ENCODE peak calls at places on chromosomes 12 and 14, in four cellular contexts. O is RWPE2, J is prostate gland, M is upper lobe of right lung. S is an unnamed sample.

GRCh38 chr12:76449572-76449971 is 101.4 kb upstream of the BBS10 start:
- DNase-seq in J (no peak), M (no peak), O (no peak), S (no peak)

GRCh38 chr12:1355396-1355795 is 239.0 kb downstream of the FBXL14 start:
- DNase-seq in M (no peak), J (no peak), O (no peak), S (no peak)

GRCh38 chr14:103628684-103629502 is at the start of gene KLC1:
- DNase-seq in M (peak; percentile 93), O (peak; percentile 83), J (peak; percentile 80), S (peak; percentile 89)

GRCh38 chr12:95446511-95446910 is 27.4 kb upstream of the METAP2 start:
- DNase-seq in O (no peak), M (peak; percentile 74), J (no peak), S (no peak)

GRCh38 chr12:26195250-26195640 is at the start of gene SSPN:
- DNase-seq in M (peak; percentile 80), O (no peak), J (peak; percentile 34), S (no peak)

GRCh38 chr12:58491296-58491695 is 429.0 kb downstream of the LRIG3 start:
- DNase-seq in J (no peak), O (no peak), M (no peak), S (no peak)

GRCh38 chr12:89709994-89710872 is 1.6 kb upstream of the ATP2B1 start:
- DNase-seq in J (peak; percentile 40), M (peak; percentile 86), O (peak; percentile 70), S (no peak)

GRCh38 chr12:3289702-3290101 is 201.3 kb upstream of the PRMT8 start:
- DNase-seq in O (no peak), M (no peak), J (no peak), S (no peak)

GRCh38 chr14:39265032-39265431 is 31.3 kb downstream of the MIA2 start:
- DNase-seq in M (no peak), J (no peak), O (no peak), S (no peak)

GRCh38 chr14:98946995-98947394 is 325.0 kb downstream of the BCL11B start:
- DNase-seq in M (no peak), J (peak; percentile 29), O (peak; percentile 34), S (no peak)

GRCh38 chr12:64618953-64619590 is 8.8 kb downstream of the RASSF3 start:
- DNase-seq in J (no peak), M (no peak), O (no peak), S (no peak)

GRCh38 chr12:47079894-47080724 is at the start of gene AMIGO2:
- DNase-seq in M (peak; percentile 80), J (peak; percentile 33), O (peak; percentile 73), S (peak; percentile 20)

GRCh38 chr12:89225401-89225800 is 126.9 kb downstream of the DUSP6 start:
- DNase-seq in M (peak; percentile 69), J (no peak), O (peak; percentile 74), S (peak; percentile 61)

GRCh38 chr12:64582111-64582510 is 28.2 kb upstream of the RASSF3 start:
- DNase-seq in J (peak; percentile 10), M (no peak), O (no peak), S (no peak)

GRCh38 chr12:92002195-92002649 is 143.4 kb downstream of the BTG1 start:
- DNase-seq in O (no peak), J (no peak), M (no peak), S (no peak)

GRCh38 chr12:54683388-54683787 is 35.2 kb upstream of the DCD start:
- DNase-seq in O (no peak), J (no peak), M (no peak), S (no peak)

GRCh38 chr14:70893842-70894237 is 13.4 kb upstream of the PCNX1 start:
- DNase-seq in J (no peak), O (no peak), M (no peak), S (no peak)

GRCh38 chr12:1801285-1801975 is 18.9 kb upstream of the LRTM2 start:
- DNase-seq in M (peak; percentile 38), O (peak; percentile 49), J (no peak), S (no peak)

GRCh38 chr12:100897240-100897639 is 102.7 kb downstream of the ANO4 start:
- DNase-seq in M (no peak), O (no peak), J (no peak), S (no peak)

GRCh38 chr14:95527392-95528002 is 7.4 kb upstream of the GLRX5 start:
- DNase-seq in J (no peak), M (no peak), O (no peak), S (no peak)

GRCh38 chr12:113246478-113247122 is 25.3 kb downstream of the TPCN1 start:
- DNase-seq in J (peak; percentile 67), M (no peak), O (no peak), S (no peak)

GRCh38 chr14:24389266-24389855 is 9.4 kb upstream of the NYNRIN start:
- DNase-seq in M (no peak), O (no peak), J (no peak), S (no peak)

GRCh38 chr12:116104167-116104750 is 173.2 kb downstream of the MED13L start:
- DNase-seq in M (no peak), O (no peak), J (no peak), S (no peak)

GRCh38 chr12:57766464-57767311 is at the start of gene CYP27B1:
- DNase-seq in O (peak; percentile 85), J (no peak), M (peak; percentile 77), S (no peak)

GRCh38 chr14:102806447-102806846 is 29.2 kb downstream of the TRAF3 start:
- DNase-seq in J (no peak), M (no peak), O (no peak), S (no peak)

GRCh38 chr12:122003646-122004611 is 17.8 kb upstream of the BCL7A start:
- DNase-seq in M (no peak), O (no peak), J (no peak), S (no peak)

GRCh38 chr12:96020314-96021003 is 14.9 kb downstream of the LTA4H start:
- DNase-seq in O (no peak), M (no peak), J (no peak), S (no peak)

GRCh38 chr12:66627988-66628317 is 50.9 kb downstream of the GRIP1 start:
- DNase-seq in M (no peak), J (no peak), O (no peak), S (no peak)

GRCh38 chr12:750356-751191 is 1.8 kb upstream of the WNK1 start:
- DNase-seq in M (no peak), O (no peak), J (no peak), S (no peak)

GRCh38 chr12:119302334-119303132 is 32.0 kb upstream of the CCDC60 start:
- DNase-seq in M (no peak), J (no peak), O (no peak), S (no peak)
- H3K27ac ChIP-seq in M (no peak overlapping the region), J (no peak overlapping the region), O (no peak overlapping the region), S (no peak overlapping the region)

GRCh38 chr12:62522984-62523383 is 56.4 kb downstream of the MON2 start:
- DNase-seq in M (no peak), J (no peak), O (no peak), S (no peak)
- TF ChIP-seq CTCF in M (no peak), J (no peak), O (peak; percentile 14), S (no peak)

DNA sequence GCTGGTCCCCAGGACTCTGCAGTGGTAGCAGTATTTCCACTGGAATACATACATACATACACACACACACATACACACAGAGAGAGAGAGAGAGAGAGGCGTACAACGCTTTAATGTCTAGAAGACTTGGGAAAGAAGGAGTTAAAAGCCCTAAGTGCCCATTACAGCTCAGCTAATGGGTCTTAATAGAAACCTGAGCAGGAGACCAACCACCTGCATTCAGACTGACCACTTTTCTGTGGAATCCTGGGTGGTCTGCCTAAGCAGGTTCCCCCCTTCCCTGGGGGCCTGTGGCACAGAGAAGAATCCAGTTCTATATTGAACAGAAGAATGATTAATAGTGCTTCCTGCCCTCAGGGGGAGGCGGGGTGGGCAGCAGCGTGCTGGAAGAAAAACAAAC is 312.4 kb upstream of the PRKD1 start:
- DNase-seq in O (no peak), M (no peak), J (no peak), S (no peak)
- H3K27ac ChIP-seq in O (no peak overlapping the region), M (no peak overlapping the region), J (no peak overlapping the region), S (no peak overlapping the region)

GRCh38 chr12:6056406-6057211 is 67.9 kb downstream of the VWF start:
- DNase-seq in O (no peak), J (no peak), M (no peak), S (peak; percentile 45)
- TF ChIP-seq CTCF in O (peak; percentile 35), J (no peak), M (peak; percentile 25), S (peak; percentile 43)

DNA sequence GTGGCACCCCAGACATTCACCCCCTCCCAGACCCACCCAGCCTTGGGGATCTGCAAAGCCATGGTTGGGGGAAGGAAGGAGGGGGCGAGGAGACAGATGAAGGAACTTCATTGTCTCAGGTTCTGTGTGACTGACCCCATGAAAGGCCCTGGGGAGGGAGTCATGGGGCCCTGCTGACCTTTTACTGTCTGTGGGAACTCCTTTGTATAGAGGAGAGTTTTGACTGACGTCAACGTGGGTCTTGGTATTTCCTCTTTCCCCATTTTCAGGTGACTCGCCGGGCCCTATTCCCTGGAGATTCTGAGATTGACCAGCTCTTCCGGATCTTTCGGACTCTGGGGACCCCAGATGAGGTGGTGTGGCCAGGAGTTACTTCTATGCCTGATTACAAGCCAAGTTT is 3.1 kb upstream of the RAB5B start:
- DNase-seq in O (no peak), M (no peak), J (no peak), S (no peak)
- H3K27ac ChIP-seq in O (peak overlapping the region; percentile 86), M (no peak overlapping the region), J (no peak overlapping the region), S (no peak overlapping the region)

GRCh38 chr12:130087222-130087621 is 75.0 kb upstream of the FZD10 start:
- DNase-seq in O (no peak), M (no peak), J (no peak), S (no peak)
- TF ChIP-seq CTCF in O (no peak), M (no peak), J (no peak), S (no peak)

GRCh38 chr12:75041481-75041880 is 168.2 kb downstream of the KCNC2 start:
- DNase-seq in M (no peak), O (no peak), J (no peak), S (no peak)

GRCh38 chr12:75047885-75048525 is 161.6 kb downstream of the KCNC2 start:
- DNase-seq in J (no peak), M (no peak), O (no peak), S (no peak)

DNA sequence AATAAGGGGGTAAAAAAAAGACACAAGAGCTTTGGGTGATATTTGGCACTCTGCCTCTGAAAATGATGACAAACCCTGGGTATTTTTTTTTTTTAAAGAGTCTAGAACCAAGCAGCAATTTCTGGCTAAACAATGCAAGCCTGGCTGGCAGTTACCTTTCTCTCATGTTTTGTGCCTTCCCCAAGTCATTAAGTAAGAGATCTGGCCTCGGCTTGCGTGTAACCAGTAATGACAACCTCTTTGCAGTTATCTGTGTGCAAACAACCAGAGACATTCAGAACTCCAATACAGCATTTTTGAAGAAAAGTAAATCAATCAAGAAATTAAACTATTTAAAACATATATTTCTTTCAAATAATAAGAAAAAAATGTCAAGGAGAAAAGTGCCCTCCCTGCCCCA is 167.5 kb downstream of the KCNC2 start:
- DNase-seq in J (no peak), M (no peak), O (no peak), S (no peak)
- H3K27ac ChIP-seq in J (no peak overlapping the region), M (no peak overlapping the region), O (no peak overlapping the region), S (no peak overlapping the region)

GRCh38 chr12:79119796-79120195 is 255.2 kb downstream of the SYT1 start:
- DNase-seq in M (no peak), J (no peak), O (no peak), S (no peak)
- TF ChIP-seq CTCF in M (no peak), J (no peak), O (no peak), S (no peak)

GRCh38 chr14:35632276-35633071 is 98.5 kb downstream of the INSM2 start:
- DNase-seq in M (no peak), O (no peak), J (no peak), S (no peak)
- H3K27ac ChIP-seq in M (no peak overlapping the region), O (no peak overlapping the region), J (no peak overlapping the region), S (no peak overlapping the region)